ENCODE peak calls at places on chromosomes 2 and 18, in five cellular contexts. I, M, F, C and K are unnamed samples.
A peak's percentile ranks its signal among the peaks of the same experiment; 100 is the strongest.

GRCh38 chr2:30454571-30454970 is 7.5 kb downstream of the LCLAT1 start:
- DNase-seq in F (peak; percentile 58), M (no peak), I (no peak), C (no peak), K (no peak)

GRCh38 chr18:76209597-76209996 is 285.4 kb downstream of the ZNF516 start:
- DNase-seq in C (no peak), F (peak; percentile 67), I (no peak), M (no peak), K (peak; percentile 61)

GRCh38 chr2:240197439-240198139 is 57.1 kb upstream of the OTOS start:
- DNase-seq in I (no peak), F (no peak), C (no peak), M (no peak), K (no peak)

GRCh38 chr18:67665266-67665665 is 148.7 kb upstream of the DSEL start:
- DNase-seq in M (peak; percentile 22), I (no peak), F (peak; percentile 62), C (no peak), K (peak; percentile 69)

GRCh38 chr2:70354264-70354949 is 52.5 kb upstream of the FAM136A start:
- DNase-seq in F (peak; percentile 16), M (no peak), I (no peak), C (no peak), K (peak; percentile 82)

GRCh38 chr2:223416826-223417610 is 185.1 kb downstream of the SCG2 start:
- DNase-seq in C (no peak), I (no peak), M (no peak), F (no peak), K (no peak)

GRCh38 chr18:13447621-13448020 is 229.1 kb downstream of the LDLRAD4 start:
- DNase-seq in C (no peak), M (peak; percentile 70), I (no peak), F (peak; percentile 48), K (no peak)

GRCh38 chr18:58316943-58317342 is 272.9 kb downstream of the NEDD4L start:
- DNase-seq in C (no peak), F (no peak), I (no peak), M (no peak), K (no peak)

GRCh38 chr2:224433442-224433841 is 31.5 kb upstream of the FAM124B start:
- DNase-seq in M (peak; percentile 86), F (no peak), I (no peak), C (peak; percentile 86), K (no peak)

GRCh38 chr2:156445311-156446218 is 9.4 kb downstream of the GPD2 start:
- DNase-seq in I (no peak), M (no peak), F (peak; percentile 90), C (no peak), K (peak; percentile 51)

GRCh38 chr18:74778191-74778847 is 180.6 kb downstream of the ZNF407 start:
- DNase-seq in C (no peak), F (peak; percentile 13), M (no peak), I (no peak), K (no peak)
- H3K4me1 ChIP-seq in C (no peaks in the 10 kb centered on the region), F (peaks cover 9% of the 10 kb centered on the region), M (no peaks in the 10 kb centered on the region), I (no peaks in the 10 kb centered on the region), K (no peaks in the 10 kb centered on the region)

GRCh38 chr18:55868909-55869308 is 280.9 kb upstream of the TCF4 start:
- DNase-seq in F (peak; percentile 76), C (no peak), I (no peak), M (no peak), K (peak; percentile 57)
- H3K4me1 ChIP-seq in F (peaks cover 9% of the 10 kb centered on the region), C (peaks cover 3% of the 10 kb centered on the region), I (peaks cover 2% of the 10 kb centered on the region), M (peaks cover 14% of the 10 kb centered on the region), K (no peaks in the 10 kb centered on the region)

GRCh38 chr2:100752628-100753333 is 67.2 kb upstream of the NPAS2 start:
- DNase-seq in F (peak; percentile 85), I (no peak), C (no peak), M (no peak), K (peak; percentile 95)
- H3K4me1 ChIP-seq in F (peaks cover 30% of the 10 kb centered on the region), I (no peaks in the 10 kb centered on the region), C (no peaks in the 10 kb centered on the region), M (no peaks in the 10 kb centered on the region), K (peaks cover 28% of the 10 kb centered on the region)

DNA sequence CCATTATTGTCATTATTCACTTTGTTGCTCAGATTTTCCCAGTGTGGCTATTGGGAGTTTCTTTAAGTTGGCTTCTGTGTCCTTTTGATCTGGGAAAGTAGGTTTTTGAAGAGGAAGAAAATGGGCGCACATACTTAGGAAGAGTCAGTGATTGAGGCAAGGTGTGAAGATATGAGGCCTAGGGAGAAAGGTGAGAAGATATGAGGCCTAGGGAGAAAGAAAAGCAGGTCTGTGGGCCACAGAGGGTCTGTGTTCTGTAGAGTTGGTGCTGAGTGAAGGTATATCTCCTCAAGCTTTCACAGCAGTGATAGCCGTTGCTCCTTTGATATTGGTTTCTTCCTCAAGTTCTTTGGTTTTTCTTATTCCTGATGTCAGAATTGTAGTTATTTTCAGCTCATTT is 126.2 kb downstream of the AGPS start:
- DNase-seq in C (no peak), F (no peak), M (no peak), I (no peak), K (no peak)
- H3K4me1 ChIP-seq in C (no peaks in the 10 kb centered on the region), F (peaks cover 2% of the 10 kb centered on the region), M (no peaks in the 10 kb centered on the region), I (no peaks in the 10 kb centered on the region), K (peaks cover 7% of the 10 kb centered on the region)

GRCh38 chr2:128282246-128282975 is 36.3 kb downstream of the HS6ST1 start:
- DNase-seq in F (no peak), I (peak; percentile 22), M (no peak), C (no peak), K (no peak)
- H3K4me1 ChIP-seq in F (peaks cover 20% of the 10 kb centered on the region), I (peaks cover 47% of the 10 kb centered on the region), M (no peaks in the 10 kb centered on the region), C (no peaks in the 10 kb centered on the region), K (no peaks in the 10 kb centered on the region)

GRCh38 chr2:45182667-45183620 is 173.7 kb upstream of the SIX2 start:
- DNase-seq in F (no peak), M (no peak), C (no peak), I (no peak), K (peak; percentile 22)

GRCh38 chr2:45180033-45180746 is 170.9 kb upstream of the SIX2 start:
- DNase-seq in I (no peak), F (peak; percentile 53), C (no peak), M (no peak), K (no peak)

GRCh38 chr2:45178359-45178758 is 169.1 kb upstream of the SIX2 start:
- DNase-seq in C (no peak), M (no peak), F (no peak), I (no peak), K (no peak)

GRCh38 chr2:45178854-45179253 is 169.6 kb upstream of the SIX2 start:
- DNase-seq in M (no peak), F (peak; percentile 60), I (no peak), C (no peak), K (no peak)

GRCh38 chr2:45180784-45181183 is 171.5 kb upstream of the SIX2 start:
- DNase-seq in F (no peak), I (no peak), C (no peak), M (no peak), K (no peak)
- H3K4me1 ChIP-seq in F (peaks cover 16% of the 10 kb centered on the region), I (no peaks in the 10 kb centered on the region), C (no peaks in the 10 kb centered on the region), M (no peaks in the 10 kb centered on the region), K (no peaks in the 10 kb centered on the region)

DNA sequence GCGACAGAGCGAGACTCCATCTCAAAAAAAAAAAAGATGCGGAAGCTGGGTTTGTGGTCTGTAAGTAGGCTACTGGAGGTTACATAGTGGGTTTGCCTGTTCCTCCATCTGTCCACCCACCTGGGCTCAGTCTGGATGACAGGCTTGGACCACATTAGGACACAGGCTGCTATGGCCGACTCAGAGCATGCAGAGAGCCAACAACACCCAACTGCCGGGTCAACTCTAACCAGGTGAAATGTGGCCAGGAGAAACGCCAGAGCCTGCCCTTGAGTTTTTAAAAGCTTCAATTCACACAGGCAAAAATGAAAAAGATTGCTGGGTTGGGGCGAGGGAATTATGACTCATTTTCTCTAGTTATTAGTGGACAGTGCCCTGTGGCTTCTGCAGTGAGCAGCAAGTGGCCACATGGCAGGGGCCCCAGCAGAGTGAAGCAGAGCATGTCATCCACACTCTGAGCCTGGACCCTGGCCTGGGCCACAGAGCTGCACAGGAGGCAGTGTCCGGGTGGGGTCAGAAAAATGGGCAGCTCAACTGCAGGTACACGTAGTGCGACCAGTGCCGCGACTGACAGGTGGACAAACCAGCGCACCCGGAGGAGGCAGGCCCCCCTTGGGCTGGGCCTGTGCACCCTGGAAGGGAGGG is 67.4 kb downstream of the BIN1 start:
- DNase-seq in C (no peak), F (no peak), M (no peak), I (no peak), K (no peak)
- H3K4me1 ChIP-seq in C (no peaks in the 10 kb centered on the region), F (peaks cover 5% of the 10 kb centered on the region), M (no peaks in the 10 kb centered on the region), I (no peaks in the 10 kb centered on the region), K (no peaks in the 10 kb centered on the region)

DNA sequence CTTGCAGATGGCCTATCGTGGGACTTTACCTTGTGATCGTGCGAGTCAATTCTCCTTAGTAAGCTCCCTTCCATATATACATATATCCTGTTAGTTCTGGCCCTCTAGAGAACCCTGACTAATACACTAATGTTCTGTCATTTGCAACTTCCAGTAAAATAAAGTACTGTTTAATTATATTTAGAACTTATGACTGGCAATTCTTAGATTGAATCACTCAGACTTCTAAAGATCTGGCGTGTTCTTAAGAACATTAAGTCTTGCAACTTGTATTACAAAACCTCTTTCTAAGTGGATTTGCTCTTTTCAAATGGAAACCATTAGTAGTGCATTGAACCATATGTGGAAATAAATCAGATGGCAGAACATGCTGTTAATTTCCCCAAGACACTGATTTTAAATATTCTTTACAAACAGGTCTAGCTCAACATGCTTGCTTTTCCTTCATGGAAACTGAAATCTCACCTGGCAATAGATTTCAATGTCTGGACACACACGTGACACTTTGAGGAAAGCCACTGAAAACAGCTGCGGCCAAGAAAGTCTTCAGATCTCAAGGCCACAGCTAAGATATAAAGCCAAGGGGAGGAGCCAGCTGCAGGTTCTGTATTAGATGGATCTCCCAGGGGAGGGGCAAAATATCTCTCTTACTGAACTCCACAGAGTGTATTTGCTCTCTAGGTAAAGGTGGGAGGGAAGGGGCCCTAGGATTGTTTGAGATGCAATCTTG is 50.6 kb downstream of the PMAIP1 start:
- DNase-seq in I (peak; percentile 60), C (no peak), M (no peak), F (peak; percentile 55), K (peak; percentile 32)
- H3K4me1 ChIP-seq in I (peaks cover 12% of the 10 kb centered on the region), C (no peaks in the 10 kb centered on the region), M (no peaks in the 10 kb centered on the region), F (peaks cover 6% of the 10 kb centered on the region), K (peaks cover 40% of the 10 kb centered on the region)

GRCh38 chr2:111671426-111672150 is 212.4 kb downstream of the ANAPC1 start:
- DNase-seq in C (no peak), F (no peak), M (no peak), I (no peak), K (no peak)
- H3K4me1 ChIP-seq in C (no peaks in the 10 kb centered on the region), F (no peaks in the 10 kb centered on the region), M (no peaks in the 10 kb centered on the region), I (peaks cover 4% of the 10 kb centered on the region), K (no peaks in the 10 kb centered on the region)

GRCh38 chr2:158995677-158996049 is 27.2 kb downstream of the TANC1 start:
- DNase-seq in I (no peak), F (no peak), C (no peak), M (peak; percentile 10), K (no peak)

GRCh38 chr2:158997037-158997785 is 28.8 kb downstream of the TANC1 start:
- DNase-seq in I (no peak), F (no peak), M (no peak), C (no peak), K (no peak)

GRCh38 chr2:158998486-158999248 is 30.2 kb downstream of the TANC1 start:
- DNase-seq in F (peak; percentile 80), M (no peak), C (no peak), I (no peak), K (no peak)

GRCh38 chr2:158994920-158995676 is 26.7 kb downstream of the TANC1 start:
- DNase-seq in I (no peak), C (no peak), M (peak; percentile 29), F (no peak), K (no peak)

GRCh38 chr2:158996378-158996993 is 28.0 kb downstream of the TANC1 start:
- DNase-seq in C (no peak), I (no peak), F (no peak), M (no peak), K (no peak)
- H3K4me1 ChIP-seq in C (peaks cover 5% of the 10 kb centered on the region), I (peaks cover 29% of the 10 kb centered on the region), F (peaks cover 20% of the 10 kb centered on the region), M (peaks cover 10% of the 10 kb centered on the region), K (peaks cover 40% of the 10 kb centered on the region)